ENCODE peak calls at places on chromosomes 3 and 15, in four cellular contexts. G is GM23248, E is tibial nerve, C is aorta. L is an unnamed sample. For H3K4me1, the result is how much of the 10 kb centered on the place peaks cover.

GRCh38 chr3:60086811-60087210 is 1037.0 kb upstream of the CFAP20DC start:
- DNase-seq in E (no peak), G (peak), C (no peak), L (no peak)

GRCh38 chr3:122679085-122679466 is 1.6 kb upstream of the PARP14 start:
- DNase-seq in C (peak), G (peak), E (peak), L (peak)

GRCh38 chr3:33915796-33916589 is 117.6 kb downstream of the PDCD6IP start:
- DNase-seq in C (no peak), E (no peak), G (peak), L (no peak)

GRCh38 chr3:192417012-192417411 is 310.3 kb downstream of the FGF12 start:
- DNase-seq in C (no peak), E (no peak), G (no peak), L (no peak)

GRCh38 chr3:177468331-177468730 is 271.0 kb upstream of the TBL1XR1 start:
- DNase-seq in G (peak), E (peak), C (peak), L (no peak)

GRCh38 chr3:159928692-159929091 is 59.9 kb upstream of the IL12A start:
- DNase-seq in C (no peak), E (no peak), G (peak), L (no peak)

GRCh38 chr3:150844484-150844883 is 60.8 kb downstream of the MINDY4B start:
- DNase-seq in C (no peak), G (no peak), E (no peak), L (no peak)

GRCh38 chr3:33791477-33792166 is 6.8 kb upstream of the PDCD6IP start:
- DNase-seq in E (no peak), C (no peak), G (peak), L (no peak)

GRCh38 chr3:166071-166470 is 30.5 kb upstream of the CHL1 start:
- DNase-seq in G (no peak), E (no peak), C (no peak), L (no peak)

GRCh38 chr3:119973276-119973675 is 121.0 kb downstream of the GSK3B start:
- DNase-seq in E (no peak), C (no peak), G (no peak), L (no peak)

GRCh38 chr15:53808058-53808703 is 48.7 kb upstream of the WDR72 start:
- DNase-seq in C (no peak), E (no peak), G (peak), L (no peak)

GRCh38 chr3:46882377-46883015 is 5.0 kb downstream of the PTH1R start:
- DNase-seq in G (peak), C (no peak), E (no peak), L (no peak)

GRCh38 chr3:143826296-143826695 is 22.0 kb downstream of the SLC9A9 start:
- DNase-seq in C (no peak), G (no peak), E (no peak), L (no peak)

DNA sequence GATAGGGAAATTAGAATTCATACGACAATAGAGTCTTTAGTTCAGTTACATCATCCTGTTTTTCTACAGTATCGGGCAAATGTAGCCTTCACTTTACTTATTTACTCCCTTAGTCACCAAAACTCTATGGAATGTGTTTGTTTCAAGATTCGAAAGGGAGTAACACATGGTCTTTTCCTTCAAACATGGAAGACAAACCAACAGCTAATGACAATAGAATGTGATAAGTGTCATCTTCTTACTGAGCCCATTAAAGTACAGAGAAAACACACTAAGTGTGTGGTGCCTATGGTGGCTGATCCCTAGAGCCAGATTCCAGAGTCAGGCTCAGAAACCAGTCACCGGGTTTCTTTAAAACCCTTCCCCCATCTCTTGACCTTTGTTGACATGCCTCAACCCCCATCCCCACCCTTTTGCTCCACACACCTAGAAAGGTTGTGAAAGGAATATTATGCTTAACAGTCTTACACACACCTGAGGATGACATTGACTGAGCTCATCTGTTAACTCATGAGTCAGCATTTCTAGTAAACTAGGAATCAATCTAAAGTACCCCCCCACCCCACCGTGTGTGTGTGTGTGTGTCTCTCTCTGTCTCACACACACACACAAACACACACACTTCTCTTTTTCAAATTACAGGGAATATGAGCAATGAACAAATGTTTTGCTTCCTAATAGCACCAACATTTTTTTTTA is 549.6 kb upstream of the CCDC54 start:
- DNase-seq in C (no peak), E (no peak), G (peak), L (no peak)
- H3K4me1 ChIP-seq in C (under half), E (under half), G (under half), L (under half)

DNA sequence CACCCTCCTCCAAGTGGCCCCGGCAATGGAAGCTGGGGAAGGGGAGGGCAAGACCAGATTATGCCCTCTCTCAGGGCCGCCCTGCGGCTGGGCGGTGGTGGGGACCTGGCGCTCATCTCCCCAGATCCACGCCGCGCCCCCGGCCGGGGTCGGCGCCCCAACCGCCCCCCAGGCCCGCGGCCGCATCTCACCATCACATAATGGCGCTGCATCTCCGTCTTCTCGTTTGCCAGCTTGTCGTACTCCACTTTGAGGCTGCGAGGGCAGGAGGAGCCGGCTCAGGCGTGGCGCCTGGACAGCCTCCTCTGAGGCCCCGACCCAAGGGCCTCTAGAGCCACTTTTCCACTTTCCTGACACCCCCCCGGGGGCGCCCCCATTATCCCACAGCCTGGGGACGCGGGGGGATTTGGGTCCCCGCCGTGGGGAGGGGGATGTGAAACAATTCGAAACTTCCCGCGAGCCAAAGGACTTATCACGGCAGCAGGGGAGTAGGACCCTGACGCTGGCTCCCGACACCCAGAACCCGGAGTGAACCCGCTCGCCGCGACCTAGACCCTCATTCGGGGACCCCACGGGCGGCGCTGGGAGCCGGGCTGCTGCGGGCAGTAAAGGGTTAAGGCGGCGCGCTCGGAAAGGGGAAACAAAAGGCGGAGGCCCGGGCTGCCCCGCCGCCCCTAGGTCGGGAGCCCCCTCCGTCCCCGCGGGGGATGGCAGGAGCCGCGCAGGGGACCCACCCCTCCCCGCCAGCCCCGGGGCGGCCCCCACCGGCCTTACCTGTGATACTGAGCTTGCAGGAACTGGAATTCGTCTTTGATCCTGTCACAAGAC is 2.1 kb downstream of the TLE3 start:
- DNase-seq in C (peak), E (no peak), G (peak), L (peak)
- H3K4me1 ChIP-seq in C (under half), E (half or more), G (under half), L (half or more)

GRCh38 chr3:186990878-186991308 is 60.6 kb downstream of the ST6GAL1 start:
- DNase-seq in G (peak), E (no peak), C (peak), L (no peak)

GRCh38 chr3:186991470-186991869 is 61.1 kb downstream of the ST6GAL1 start:
- DNase-seq in E (no peak), C (no peak), G (no peak), L (no peak)

GRCh38 chr3:186993940-186994670 is 63.8 kb downstream of the ST6GAL1 start:
- DNase-seq in C (no peak), E (no peak), G (no peak), L (no peak)

GRCh38 chr3:186990282-186990681 is 60.0 kb downstream of the ST6GAL1 start:
- DNase-seq in G (no peak), E (no peak), C (no peak), L (no peak)

DNA sequence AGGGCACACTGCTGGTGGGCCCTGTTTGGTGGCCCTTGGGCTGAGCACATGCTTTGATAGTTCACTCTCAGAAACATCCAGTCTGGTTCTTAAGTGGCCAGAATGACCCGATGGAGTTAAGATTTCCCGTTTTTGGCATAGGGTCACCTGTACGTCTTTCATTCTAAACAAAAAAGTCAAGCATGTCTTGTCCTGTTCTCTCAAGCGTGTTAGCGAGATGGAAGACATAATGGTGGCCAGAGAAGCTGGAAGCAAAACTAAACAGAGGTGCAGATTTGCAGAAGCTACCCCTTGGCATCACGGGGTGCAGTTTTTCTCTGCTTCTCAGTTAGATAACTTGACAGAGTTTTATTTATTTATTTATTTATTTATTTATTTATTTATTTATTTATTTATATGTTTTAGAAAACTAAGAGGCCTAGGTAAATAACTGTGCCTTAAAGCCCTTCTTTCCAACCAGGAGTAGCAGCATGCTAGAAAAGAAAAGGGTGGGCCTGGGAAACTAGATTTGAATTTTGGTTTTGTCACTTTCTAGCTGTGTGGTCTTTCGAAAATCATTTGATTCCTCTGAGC is 63.0 kb downstream of the ST6GAL1 start:
- DNase-seq in G (no peak), C (no peak), E (no peak), L (no peak)
- H3K4me1 ChIP-seq in G (under half), C (under half), E (under half), L (under half)

DNA sequence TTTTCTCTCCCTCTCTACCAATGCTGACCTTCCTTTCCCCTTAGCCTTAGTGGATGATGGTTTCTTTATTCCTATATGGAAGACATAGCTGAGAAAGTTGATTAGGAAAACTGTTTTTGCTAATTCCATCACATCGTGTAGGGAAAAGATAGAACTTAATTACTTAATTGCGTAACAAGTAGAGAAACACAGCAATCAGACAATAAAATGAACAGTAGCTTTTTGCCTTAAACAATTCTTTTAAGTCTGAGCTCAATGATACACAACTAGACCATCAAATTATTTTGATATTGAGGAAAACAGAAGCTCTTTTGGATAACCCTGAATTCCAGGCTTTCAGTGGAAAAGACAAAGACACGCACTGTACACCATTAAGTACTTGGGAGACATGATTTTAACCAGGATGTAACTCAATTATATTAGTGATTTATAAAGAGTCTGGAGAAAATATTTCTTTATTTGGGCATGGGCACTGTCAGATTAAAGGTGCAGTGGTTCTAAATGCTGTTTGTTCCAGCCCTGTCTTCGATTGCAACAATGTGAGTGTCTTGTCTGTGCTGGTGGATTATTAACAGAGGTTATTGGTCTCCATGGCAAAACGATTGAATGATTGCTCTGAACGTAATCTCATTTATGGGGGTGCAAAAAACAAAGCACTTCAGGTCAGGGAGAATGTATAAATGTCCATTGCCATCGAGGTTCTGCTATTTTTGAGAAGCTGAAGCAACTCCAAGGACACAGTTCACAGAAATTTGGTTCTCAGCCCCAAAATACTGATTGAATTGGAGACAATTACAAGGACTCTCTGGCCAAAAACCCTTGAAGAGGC is at the start of gene TM4SF4:
- DNase-seq in E (no peak), G (no peak), C (no peak), L (no peak)
- H3K4me1 ChIP-seq in E (under half), G (half or more), C (under half), L (under half)